ENCODE peak calls at places on chromosomes 16 and 17, in seven cellular contexts. F is H1, C is neuronal stem cell, D is trophoblast cell, Z is IMR-90, M is mesendoderm, Y is mesenchymal stem cell. I is an unnamed sample.

GRCh38 chr16:56999409-57000270 is 10.3 kb downstream of the NLRC5 start:
- DNase-seq in M (no peak), D (no peak), F (no peak), C (no peak), Z (no peak), Y (peak), I (no peak)

GRCh38 chr16:66933776-66934137 is 445 bp downstream of the CIAO2B start:
- DNase-seq in Y (no peak), D (peak), M (no peak), F (no peak), Z (peak), C (no peak), I (no peak)

GRCh38 chr17:81712468-81713003 is 452 bp downstream of the SLC25A10 start:
- DNase-seq in C (no peak), D (no peak), Y (peak), Z (no peak), M (peak), F (no peak), I (no peak)

GRCh38 chr16:1525871-1526607 is 7.4 kb upstream of the TMEM204 start:
- DNase-seq in Y (no peak), F (no peak), Z (no peak), D (peak), M (no peak), C (no peak), I (no peak)

GRCh38 chr17:80584171-80584905 is 39.7 kb downstream of the RPTOR start:
- DNase-seq in Y (no peak), C (no peak), M (no peak), F (no peak), Z (peak), D (no peak), I (no peak)

GRCh38 chr16:19804538-19805323 is 79.9 kb downstream of the GPRC5B start:
- DNase-seq in M (peak), F (peak), Y (no peak), Z (no peak), D (no peak), C (no peak), I (peak)

GRCh38 chr16:4820652-4821051 is 18.2 kb upstream of the ROGDI start:
- DNase-seq in F (no peak), C (no peak), D (no peak), Y (no peak), Z (no peak), M (no peak), I (no peak)

GRCh38 chr17:37179893-37180292 is 195.9 kb upstream of the C17orf78 start:
- DNase-seq in F (no peak), D (no peak), Y (peak), C (no peak), Z (peak), M (peak), I (no peak)

GRCh38 chr16:70692481-70693203 is 6.8 kb upstream of the MTSS2 start:
- DNase-seq in C (no peak), D (peak), Y (peak), F (no peak), M (no peak), Z (no peak), I (no peak)

GRCh38 chr16:886084-886543 is 84.7 kb downstream of the LMF1 start:
- DNase-seq in Y (peak), C (peak), Z (peak), F (no peak), M (peak), D (no peak), I (peak)

GRCh38 chr16:30351586-30352419 is 3.3 kb downstream of the CD2BP2 start:
- DNase-seq in Y (no peak), F (no peak), C (no peak), Z (peak), D (no peak), M (no peak), I (no peak)

GRCh38 chr16:56102159-56102798 is 89.0 kb upstream of the GNAO1 start:
- DNase-seq in F (no peak), D (no peak), Y (no peak), Z (no peak), M (peak), C (no peak), I (no peak)

GRCh38 chr16:8751481-8752311 is 45.7 kb downstream of the TMEM186 start:
- DNase-seq in Z (peak), F (peak), D (peak), C (no peak), Y (peak), M (peak), I (no peak)

GRCh38 chr17:79055197-79055596 is 19.4 kb upstream of the ENGASE start:
- DNase-seq in D (no peak), F (no peak), Y (no peak), C (no peak), M (no peak), Z (no peak), I (no peak)

GRCh38 chr17:78053777-78054468 is 74.6 kb downstream of the TMC6 start:
- DNase-seq in C (no peak), Y (no peak), M (no peak), D (no peak), Z (no peak), F (no peak), I (no peak)

GRCh38 chr16:67163164-67163902 is 1.2 kb upstream of the HSF4 start:
- DNase-seq in F (no peak), Y (peak), Z (peak), D (no peak), M (peak), C (no peak), I (no peak)

GRCh38 chr17:79255471-79255870 is 180.8 kb downstream of the ENGASE start:
- DNase-seq in Y (no peak), D (no peak), C (no peak), M (no peak), F (no peak), Z (no peak), I (no peak)

GRCh38 chr17:28975634-28976033 is 24.3 kb upstream of the PHF12 start:
- DNase-seq in Z (no peak), M (no peak), F (no peak), Y (no peak), D (no peak), C (no peak), I (no peak)

GRCh38 chr17:28347261-28347891 is 10.0 kb downstream of the POLDIP2 start:
- DNase-seq in D (peak), F (no peak), M (peak), C (no peak), Y (peak), Z (peak), I (peak)

GRCh38 chr17:1907818-1908698 is 78.3 kb downstream of the RPA1 start:
- DNase-seq in C (peak), M (peak), D (no peak), F (no peak), Z (peak), Y (peak), I (peak)

GRCh38 chr17:3718251-3718650 is 5.5 kb upstream of the HASPIN start:
- DNase-seq in D (no peak), Z (no peak), F (no peak), C (no peak), Y (peak), M (no peak), I (no peak)

GRCh38 chr17:32671891-32672290 is 185.1 kb downstream of the CDK5R1 start:
- DNase-seq in M (no peak), F (no peak), Z (no peak), C (no peak), Y (no peak), D (no peak), I (no peak)

DNA sequence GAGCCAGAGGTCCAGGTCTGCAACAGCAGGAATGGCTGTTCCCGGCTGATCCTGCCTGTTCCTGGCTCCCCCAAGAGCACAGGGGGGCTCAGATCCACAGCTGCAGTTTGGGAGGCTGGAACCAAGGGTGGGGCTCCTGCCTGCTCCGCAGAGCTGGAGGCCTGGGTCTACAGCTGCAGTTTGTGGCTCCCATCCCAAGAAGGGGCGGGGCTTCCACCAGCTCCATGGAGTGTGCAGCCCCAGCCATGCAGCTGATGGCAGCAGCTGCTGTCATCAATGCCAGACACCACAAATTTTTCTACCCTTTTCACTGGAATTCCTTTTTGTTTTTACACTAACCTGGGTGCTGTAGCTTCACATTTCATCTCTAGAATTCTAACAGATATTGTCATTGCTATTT is 135.4 kb upstream of the KIF2B start:
- DNase-seq in D (no peak), C (no peak), Y (no peak), M (no peak), Z (no peak), F (no peak), I (peak)
- H2BK120ac ChIP-seq in D (no peak), C (no peak), Y (no peak), M (no peak), Z (no peak), F (no peak), I (no peak)

GRCh38 chr16:10684541-10685151 is 10.1 kb downstream of the TEKT5 start:
- DNase-seq in C (no peak), M (no peak), Y (no peak), F (no peak), Z (no peak), D (no peak), I (no peak)
- H2BK120ac ChIP-seq in C (peak), M (no peak), Y (no peak), F (no peak), Z (no peak), D (no peak), I (no peak)

DNA sequence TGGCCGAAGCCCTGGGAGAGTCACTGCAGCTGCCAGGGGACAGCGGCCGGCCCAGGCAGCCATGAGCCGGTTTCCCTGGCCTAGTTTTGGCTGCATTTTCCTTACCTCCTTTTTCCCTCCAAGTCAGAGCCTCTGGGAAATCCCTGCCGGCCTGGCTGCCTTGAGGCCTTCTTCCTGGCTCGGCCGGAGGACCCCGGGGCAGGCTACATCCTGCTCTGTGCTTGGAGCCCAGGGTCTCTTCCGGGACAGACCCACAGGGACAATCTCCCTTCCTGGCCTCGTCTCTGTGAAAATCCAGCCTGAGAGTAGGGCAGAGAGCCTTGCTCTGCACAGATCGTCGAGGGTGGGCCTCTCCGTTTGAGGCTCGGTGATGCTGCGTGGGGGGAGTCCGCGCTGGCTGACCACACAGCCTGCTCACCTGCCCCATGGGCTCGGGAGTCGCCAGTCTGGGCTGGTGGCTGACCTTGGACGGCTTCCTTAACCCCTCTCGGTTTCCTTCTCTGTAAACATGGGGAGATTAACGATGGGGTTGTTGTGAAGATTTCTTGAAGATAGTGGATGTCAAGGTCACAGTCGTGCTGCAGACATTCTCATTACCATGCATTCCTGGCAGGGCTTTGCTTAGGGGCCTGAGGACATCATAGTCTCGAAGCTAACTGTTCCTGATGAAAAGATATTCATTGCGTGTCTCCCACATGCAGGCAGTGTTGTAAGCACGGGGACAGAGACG is 34.8 kb upstream of the CIBAR2 start:
- DNase-seq in M (peak), Z (no peak), F (no peak), Y (peak), C (no peak), D (peak), I (no peak)
- H2BK120ac ChIP-seq in M (no peak), Z (no peak), F (no peak), Y (peak), C (no peak), D (no peak), I (no peak)

DNA sequence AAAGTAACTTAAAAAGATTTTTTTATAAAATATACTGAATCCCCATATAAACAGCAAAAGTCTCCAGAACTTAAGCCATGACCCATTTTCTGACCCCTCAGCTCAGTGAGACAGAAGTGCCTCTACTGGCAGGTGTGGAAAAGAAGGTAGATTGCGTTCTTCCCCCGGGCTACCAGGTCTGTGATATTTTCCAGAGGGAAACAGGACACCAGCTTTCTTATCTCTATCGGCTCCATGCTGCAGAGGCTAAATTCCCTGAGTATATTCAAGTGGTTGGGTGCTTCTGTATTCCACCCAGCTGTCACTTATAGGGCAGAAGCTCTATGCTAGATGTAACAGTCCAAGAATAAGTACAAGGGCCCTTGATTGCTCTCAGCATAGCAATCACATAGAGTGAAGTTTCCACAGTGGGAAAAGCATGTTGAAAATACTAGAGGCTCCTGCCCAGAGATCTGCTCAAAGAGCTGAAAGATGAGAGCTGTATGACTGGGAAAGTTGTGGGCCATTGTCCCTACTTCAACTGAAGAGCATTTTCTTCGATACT is 687.3 kb downstream of the CDH11 start:
- DNase-seq in C (no peak), M (no peak), F (no peak), Y (no peak), Z (no peak), D (no peak), I (no peak)
- H2BK120ac ChIP-seq in C (no peak), M (no peak), F (no peak), Y (peak), Z (no peak), D (peak), I (no peak)

I was measured in H9.